ENCODE peak calls at places on chromosomes 3 and 15, in seven cellular contexts. One of them, this sample, is unnamed.

GRCh38 chr3:4956743-4957142 is 22.5 kb upstream of the BHLHE40 start:
- DNase-seq in breast epithelium: no peak
- DNase-seq in HL-60: no peak
- DNase-seq in suprapubic skin: no peak
- DNase-seq in transverse colon: no peak
- DNase-seq in K562: no peak
- DNase-seq in stomach: no peak
- DNase-seq in this sample: no peak

GRCh38 chr15:83436513-83437158 is 10.5 kb upstream of the SH3GL3 start:
- DNase-seq in breast epithelium: no peak
- DNase-seq in HL-60: no peak
- DNase-seq in suprapubic skin: no peak
- DNase-seq in transverse colon: no peak
- DNase-seq in K562: peak
- DNase-seq in stomach: no peak
- DNase-seq in this sample: no peak

GRCh38 chr3:18634451-18634850 is 209.3 kb upstream of the SATB1 start:
- DNase-seq in breast epithelium: no peak
- DNase-seq in HL-60: no peak
- DNase-seq in suprapubic skin: no peak
- DNase-seq in transverse colon: no peak
- DNase-seq in K562: no peak
- DNase-seq in stomach: no peak
- DNase-seq in this sample: no peak

GRCh38 chr15:63503739-63504246 is 600 bp upstream of the USP3 start:
- DNase-seq in breast epithelium: no peak
- DNase-seq in HL-60: peak
- DNase-seq in suprapubic skin: no peak
- DNase-seq in transverse colon: peak
- DNase-seq in K562: peak
- DNase-seq in stomach: peak
- DNase-seq in this sample: peak

GRCh38 chr15:56868251-56868650 is 50.2 kb upstream of the TCF12 start:
- DNase-seq in breast epithelium: no peak
- DNase-seq in HL-60: no peak
- DNase-seq in suprapubic skin: no peak
- DNase-seq in transverse colon: no peak
- DNase-seq in K562: no peak
- DNase-seq in stomach: no peak
- DNase-seq in this sample: no peak

GRCh38 chr3:152267319-152267689 is 1.4 kb upstream of the MBNL1 start:
- DNase-seq in breast epithelium: no peak
- DNase-seq in HL-60: no peak
- DNase-seq in suprapubic skin: no peak
- DNase-seq in transverse colon: no peak
- DNase-seq in K562: no peak
- DNase-seq in stomach: no peak
- DNase-seq in this sample: no peak

GRCh38 chr3:40073310-40074007 is 236.0 kb upstream of the EIF1B start:
- DNase-seq in breast epithelium: no peak
- DNase-seq in HL-60: no peak
- DNase-seq in suprapubic skin: no peak
- DNase-seq in transverse colon: no peak
- DNase-seq in K562: peak
- DNase-seq in stomach: no peak
- DNase-seq in this sample: no peak

GRCh38 chr3:167113466-167113865 is 266.6 kb downstream of the ZBBX start:
- DNase-seq in breast epithelium: no peak
- DNase-seq in HL-60: no peak
- DNase-seq in suprapubic skin: no peak
- DNase-seq in transverse colon: no peak
- DNase-seq in K562: no peak
- DNase-seq in stomach: no peak
- DNase-seq in this sample: no peak

DNA sequence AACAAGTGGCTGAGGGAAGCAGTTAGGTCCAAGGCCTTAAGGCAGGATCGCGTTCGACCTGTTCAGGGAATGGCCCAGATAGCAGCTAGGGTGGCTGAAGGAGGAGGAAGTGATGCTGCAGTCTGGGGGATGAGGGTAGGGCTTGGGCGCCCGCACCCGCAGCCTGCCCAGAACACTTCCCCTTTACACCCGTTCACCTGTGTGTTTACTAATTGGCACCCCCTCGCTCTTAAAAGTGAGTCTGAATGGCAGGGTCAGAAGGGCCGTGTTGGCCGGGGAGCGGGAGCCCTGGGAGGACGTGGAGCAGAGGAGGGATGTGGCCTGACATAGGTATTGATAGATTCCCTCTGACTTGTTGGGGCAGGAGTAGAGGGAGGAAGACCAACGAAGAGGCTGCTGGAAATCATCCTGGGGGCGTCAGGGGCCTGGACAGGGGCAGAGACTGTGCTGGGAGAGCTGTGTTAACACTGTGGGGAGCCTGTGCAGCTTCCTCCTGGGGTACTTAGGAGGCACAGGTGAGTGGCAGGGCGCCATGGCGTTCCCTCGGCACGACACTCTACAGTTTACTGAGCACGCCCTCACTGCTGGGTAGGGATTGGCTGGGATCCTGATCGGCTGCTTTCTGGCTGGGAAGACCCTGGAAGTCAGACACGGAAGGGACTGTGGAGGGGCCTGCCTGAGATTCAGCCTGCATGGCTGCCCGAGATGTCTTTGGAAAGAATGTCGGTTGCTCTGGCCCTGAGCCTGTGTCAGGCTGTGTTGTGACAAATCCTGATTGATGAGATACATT is 51.6 kb downstream of the SLC6A6 start:
- DNase-seq in breast epithelium: no peak
- DNase-seq in HL-60: no peak
- DNase-seq in suprapubic skin: no peak
- DNase-seq in transverse colon: no peak
- DNase-seq in K562: no peak
- DNase-seq in stomach: peak
- DNase-seq in this sample: no peak
- TF ChIP-seq POLR2AphosphoS5 in breast epithelium: no peak
- TF ChIP-seq POLR2AphosphoS5 in HL-60: no peak
- TF ChIP-seq POLR2AphosphoS5 in suprapubic skin: no peak
- TF ChIP-seq POLR2AphosphoS5 in transverse colon: no peak
- TF ChIP-seq POLR2AphosphoS5 in K562: no peak
- TF ChIP-seq POLR2AphosphoS5 in stomach: no peak
- TF ChIP-seq POLR2AphosphoS5 in this sample: no peak

GRCh38 chr3:59775781-59776270 is 726.0 kb upstream of the CFAP20DC start:
- DNase-seq in breast epithelium: no peak
- DNase-seq in HL-60: no peak
- DNase-seq in suprapubic skin: no peak
- DNase-seq in transverse colon: no peak
- DNase-seq in K562: no peak
- DNase-seq in stomach: no peak
- DNase-seq in this sample: no peak
- H3K4me3 ChIP-seq in breast epithelium: no peak
- H3K4me3 ChIP-seq in HL-60: no peak
- H3K4me3 ChIP-seq in suprapubic skin: no peak
- H3K4me3 ChIP-seq in transverse colon: no peak
- H3K4me3 ChIP-seq in K562: no peak
- H3K4me3 ChIP-seq in stomach: no peak
- H3K4me3 ChIP-seq in this sample: no peak

GRCh38 chr15:99104788-99105515 is at the start of gene SYNM:
- DNase-seq in breast epithelium: peak
- DNase-seq in HL-60: peak
- DNase-seq in suprapubic skin: peak
- DNase-seq in transverse colon: peak
- DNase-seq in K562: peak
- DNase-seq in stomach: peak
- DNase-seq in this sample: peak
- TF ChIP-seq POLR2AphosphoS5 in breast epithelium: peak
- TF ChIP-seq POLR2AphosphoS5 in HL-60: no peak
- TF ChIP-seq POLR2AphosphoS5 in suprapubic skin: no peak
- TF ChIP-seq POLR2AphosphoS5 in transverse colon: peak
- TF ChIP-seq POLR2AphosphoS5 in K562: no peak
- TF ChIP-seq POLR2AphosphoS5 in stomach: peak
- TF ChIP-seq POLR2AphosphoS5 in this sample: peak

GRCh38 chr3:37991109-37991508 is 523 bp downstream of the VILL start:
- DNase-seq in breast epithelium: no peak
- DNase-seq in HL-60: no peak
- DNase-seq in suprapubic skin: no peak
- DNase-seq in transverse colon: no peak
- DNase-seq in K562: no peak
- DNase-seq in stomach: peak
- DNase-seq in this sample: peak
- H3K4me3 ChIP-seq in breast epithelium: no peak
- H3K4me3 ChIP-seq in HL-60: no peak
- H3K4me3 ChIP-seq in suprapubic skin: no peak
- H3K4me3 ChIP-seq in transverse colon: peak
- H3K4me3 ChIP-seq in K562: no peak
- H3K4me3 ChIP-seq in stomach: peak
- H3K4me3 ChIP-seq in this sample: no peak

DNA sequence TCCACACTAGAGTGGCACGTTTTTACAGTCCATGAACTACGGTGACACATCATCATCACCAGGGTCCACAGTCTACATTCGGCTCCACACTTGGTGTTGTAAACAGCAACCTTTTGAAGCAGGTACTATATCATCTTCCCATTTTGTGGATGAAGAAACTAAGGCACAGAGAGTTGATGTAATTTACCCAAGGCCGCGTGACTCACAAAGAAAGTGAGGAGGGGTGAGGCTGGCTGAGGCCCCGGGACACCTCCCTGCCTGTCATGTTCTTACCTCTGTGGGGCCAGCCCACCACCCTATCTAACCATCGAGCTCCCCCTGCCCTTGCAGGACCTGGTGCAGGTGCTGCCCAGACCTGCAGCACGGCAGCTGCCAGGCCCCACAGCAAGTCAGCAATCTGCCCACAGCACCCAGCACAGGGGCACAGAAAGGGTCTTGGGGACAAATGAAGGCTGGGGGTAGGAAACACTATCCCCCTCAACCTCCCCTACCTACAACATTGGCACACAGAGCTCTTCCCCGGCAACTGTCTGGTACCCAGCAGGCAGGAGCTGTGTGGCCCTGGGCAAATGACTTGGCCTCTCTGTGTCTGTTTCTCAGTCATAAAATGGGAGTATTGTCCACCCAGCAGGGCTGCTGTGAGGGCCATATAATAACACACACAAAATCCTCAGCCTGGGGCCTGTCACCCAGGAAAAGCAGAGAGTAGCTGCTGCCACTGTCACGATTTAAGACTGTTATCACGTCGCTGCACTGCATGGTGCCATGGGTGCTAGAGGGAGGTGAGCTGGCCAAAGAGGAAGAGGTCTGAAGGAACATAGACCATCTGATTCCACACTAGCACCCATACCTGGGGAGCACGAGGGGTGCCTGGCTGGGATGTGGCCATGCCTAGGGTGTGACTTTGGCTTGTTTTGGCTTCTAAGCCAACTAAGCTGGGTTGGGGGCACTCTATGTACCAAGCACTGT is 115.1 kb downstream of the IQSEC1 start:
- DNase-seq in breast epithelium: no peak
- DNase-seq in HL-60: no peak
- DNase-seq in suprapubic skin: no peak
- DNase-seq in transverse colon: no peak
- DNase-seq in K562: no peak
- DNase-seq in stomach: no peak
- DNase-seq in this sample: no peak
- TF ChIP-seq POLR2AphosphoS5 in breast epithelium: no peak
- TF ChIP-seq POLR2AphosphoS5 in HL-60: no peak
- TF ChIP-seq POLR2AphosphoS5 in suprapubic skin: no peak
- TF ChIP-seq POLR2AphosphoS5 in transverse colon: no peak
- TF ChIP-seq POLR2AphosphoS5 in K562: no peak
- TF ChIP-seq POLR2AphosphoS5 in stomach: no peak
- TF ChIP-seq POLR2AphosphoS5 in this sample: no peak